ENCODE peak calls at places on chromosomes 16 and 17, in four cellular contexts. E is foreskin keratinocyte; D is CD8-positive, alpha-beta T cell; W is sigmoid colon. M is an unnamed sample.

GRCh38 chr16:86256995-86257394 is 253.3 kb upstream of the FOXF1 start:
- DNase-seq in E (no peak), D (no peak), W (no peak), M (no peak)

GRCh38 chr17:49076575-49077384 is 55.8 kb upstream of the B4GALNT2 start:
- DNase-seq in E (no peak), D (no peak), W (no peak), M (no peak)

GRCh38 chr17:29835438-29836351 is 94.3 kb downstream of the SSH2 start:
- DNase-seq in E (no peak), D (no peak), W (no peak), M (no peak)

GRCh38 chr16:89115216-89115949 is 21.7 kb downstream of the ACSF3 start:
- DNase-seq in E (peak), D (peak), W (peak), M (peak)

GRCh38 chr16:46923513-46924295 is 39.5 kb downstream of the GPT2 start:
- DNase-seq in E (no peak), D (no peak), W (no peak), M (no peak)

GRCh38 chr17:42598905-42599304 is 10.3 kb downstream of the RETREG3 start:
- DNase-seq in E (no peak), D (no peak), W (peak), M (no peak)

GRCh38 chr17:68542698-68543463 is 30.7 kb downstream of the PRKAR1A start:
- DNase-seq in E (peak), D (no peak), W (no peak), M (no peak)

GRCh38 chr16:25868041-25868600 is 176.4 kb downstream of the HS3ST4 start:
- DNase-seq in E (no peak), D (no peak), W (no peak), M (no peak)

GRCh38 chr16:88108762-88109161 is 157.5 kb downstream of the BANP start:
- DNase-seq in E (no peak), D (no peak), W (no peak), M (no peak)

GRCh38 chr16:81410643-81411235 is 33.9 kb upstream of the CMIP start:
- DNase-seq in E (no peak), D (no peak), W (no peak), M (no peak)

GRCh38 chr17:69335018-69335417 is 8.1 kb upstream of the ABCA5 start:
- DNase-seq in E (peak), D (no peak), W (no peak), M (no peak)

GRCh38 chr17:63293310-63293709 is 152.8 kb downstream of the CYB561 start:
- DNase-seq in E (peak), D (no peak), W (no peak), M (no peak)

GRCh38 chr17:35766903-35767510 is 6.3 kb downstream of the C17orf50 start:
- DNase-seq in E (peak), D (no peak), W (no peak), M (peak)

GRCh38 chr16:68496689-68497088 is 42.4 kb upstream of the ZFP90 start:
- DNase-seq in E (no peak), D (no peak), W (no peak), M (no peak)

GRCh38 chr16:82641336-82641984 is 14.7 kb downstream of the CDH13 start:
- DNase-seq in E (no peak), D (no peak), W (no peak), M (no peak)

GRCh38 chr17:63275318-63275967 is 170.7 kb downstream of the CYB561 start:
- DNase-seq in E (peak), D (no peak), W (no peak), M (no peak)

GRCh38 chr17:45409659-45410076 is 23.0 kb downstream of the ARHGAP27 start:
- DNase-seq in E (no peak), D (no peak), W (no peak), M (no peak)

GRCh38 chr17:65088621-65089385 is 32.3 kb upstream of the GNA13 start:
- DNase-seq in E (peak), D (no peak), W (no peak), M (no peak)

GRCh38 chr17:50117202-50118040 is 12.5 kb downstream of the SAMD14 start:
- DNase-seq in E (peak), D (peak), W (no peak), M (peak)

GRCh38 chr16:87228363-87228762 is 88.8 kb downstream of the C16orf95 start:
- DNase-seq in E (no peak), D (no peak), W (no peak), M (no peak)

GRCh38 chr16:4578961-4579530 is 22.9 kb downstream of the C16orf96 start:
- DNase-seq in E (no peak), D (no peak), W (no peak), M (no peak)

GRCh38 chr17:53150101-53150698 is 672.5 kb upstream of the KIF2B start:
- DNase-seq in E (no peak), D (no peak), W (no peak), M (no peak)

GRCh38 chr16:1631931-1632637 is 19.9 kb downstream of the CRAMP1 start:
- DNase-seq in E (no peak), D (no peak), W (no peak), M (no peak)

GRCh38 chr17:18916816-18917496 is 35.0 kb upstream of the SLC5A10 start:
- DNase-seq in E (no peak), D (no peak), W (no peak), M (no peak)

GRCh38 chr17:43830510-43831145 is 2.3 kb downstream of the MPP3 start:
- DNase-seq in E (no peak), D (no peak), W (no peak), M (no peak)

GRCh38 chr16:57723170-57723569 is 12.4 kb upstream of the KATNB1 start:
- DNase-seq in E (no peak), D (no peak), W (no peak), M (no peak)
- TF ChIP-seq CTCF in E (peak), D (no peak), W (no peak), M (no peak)

GRCh38 chr16:23371368-23371767 is 69.3 kb downstream of the SCNN1B start:
- DNase-seq in E (no peak), D (no peak), W (no peak), M (no peak)
- TF ChIP-seq CTCF in E (no peak), D (no peak), W (no peak), M (no peak)

DNA sequence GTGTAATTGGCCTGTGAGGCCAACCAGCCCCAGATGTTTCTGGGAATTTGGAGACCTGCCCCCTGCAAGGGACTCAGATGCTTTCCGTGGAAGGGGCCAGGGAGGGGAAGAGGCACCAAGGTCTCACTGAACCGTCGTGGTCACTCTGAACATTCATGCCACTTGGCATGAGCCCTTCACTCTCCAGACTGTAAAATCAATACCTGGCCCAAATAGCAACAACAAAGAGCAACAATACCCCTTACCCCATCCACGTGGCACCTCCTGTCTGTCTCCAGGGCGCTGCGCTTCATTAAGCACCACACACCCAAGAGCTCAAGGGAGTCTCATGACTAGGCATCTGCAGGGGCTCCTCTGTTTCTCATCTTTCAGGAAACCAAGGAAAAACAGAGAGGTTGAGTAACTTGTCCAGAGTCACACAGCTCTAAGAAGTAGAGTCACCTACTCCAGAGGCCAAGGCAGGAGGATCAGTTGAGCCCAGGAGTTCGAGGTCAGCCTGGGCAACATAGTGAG is 52.8 kb downstream of the SOCS1 start:
- DNase-seq in E (no peak), D (no peak), W (no peak), M (no peak)
- TF ChIP-seq CTCF in E (no peak), D (no peak), W (no peak), M (no peak)

DNA sequence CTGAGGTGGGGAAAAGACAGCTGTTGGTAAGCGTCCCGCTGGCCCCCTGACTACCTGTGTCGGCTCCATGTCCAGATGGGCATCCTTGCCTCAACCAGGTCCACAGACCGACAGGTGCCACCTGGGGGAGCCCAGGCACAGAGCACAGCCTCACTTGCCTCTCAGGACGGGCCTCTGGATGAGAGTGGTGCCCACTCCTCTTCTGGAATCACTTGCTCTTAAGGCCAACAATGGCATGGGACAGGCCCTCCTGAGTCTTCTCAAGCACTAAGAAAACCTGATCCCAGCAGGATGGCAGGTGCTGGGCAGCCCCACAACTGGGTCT is 17.2 kb downstream of the SLC16A3 start:
- DNase-seq in E (peak), D (no peak), W (peak), M (no peak)
- TF ChIP-seq CTCF in E (peak), D (no peak), W (no peak), M (no peak)

GRCh38 chr17:78275355-78275754 is 43.9 kb downstream of the TMEM235 start:
- DNase-seq in E (no peak), D (no peak), W (no peak), M (no peak)

GRCh38 chr17:78273813-78274212 is 42.4 kb downstream of the TMEM235 start:
- DNase-seq in E (no peak), D (no peak), W (no peak), M (no peak)

GRCh38 chr17:78276499-78276898 is 45.1 kb downstream of the TMEM235 start:
- DNase-seq in E (no peak), D (no peak), W (no peak), M (no peak)

GRCh38 chr17:78278139-78278741 is 46.8 kb downstream of the TMEM235 start:
- DNase-seq in E (no peak), D (no peak), W (no peak), M (no peak)

GRCh38 chr17:78276098-78276497 is 44.7 kb downstream of the TMEM235 start:
- DNase-seq in E (no peak), D (no peak), W (no peak), M (no peak)
- TF ChIP-seq CTCF in E (no peak), D (no peak), W (no peak), M (no peak)